ENCODE peak calls at places on chromosomes 16 and 17, in five cellular contexts. N is activated CD8-positive, alpha-beta memory T cell treated with anti-CD3 and anti-CD28 coated beads for 1 hour; E is posterior cingulate gyrus; O is neural crest cell; S is T-helper 1 cell. R is an unnamed sample.

GRCh38 chr17:17063546-17064122 is 21.4 kb downstream of the MPRIP start:
- DNase-seq in E (peak; percentile 76), S (no peak), O (no peak), N (no peak), R (no peak)

GRCh38 chr17:8953152-8953885 is 12.2 kb downstream of the PIK3R5 start:
- DNase-seq in S (no peak), O (no peak), N (no peak), E (no peak), R (no peak)

GRCh38 chr17:40363480-40363838 is 1.1 kb downstream of the GJD3 start:
- DNase-seq in S (no peak), N (no peak), E (no peak), O (no peak), R (peak; percentile 40)

GRCh38 chr17:41615454-41615853 is 2.9 kb upstream of the KRT16 start:
- DNase-seq in S (no peak), O (no peak), N (no peak), E (no peak), R (no peak)

GRCh38 chr16:57146735-57147134 is 39.1 kb downstream of the PSME3IP1 start:
- DNase-seq in E (no peak), S (no peak), N (no peak), O (no peak), R (no peak)

GRCh38 chr16:6856578-6856977 is 476.1 kb upstream of the RBFOX1 start:
- DNase-seq in E (no peak), N (no peak), O (no peak), S (no peak), R (no peak)

GRCh38 chr17:80724723-80725388 is 180.2 kb downstream of the RPTOR start:
- DNase-seq in N (no peak), E (no peak), S (no peak), O (no peak), R (no peak)

GRCh38 chr16:27966756-27967155 is 96.8 kb downstream of the GSG1L start:
- DNase-seq in O (no peak), S (no peak), E (no peak), N (no peak), R (no peak)

GRCh38 chr16:30570621-30571443 is 682 bp downstream of the ZNF688 start:
- DNase-seq in O (peak; percentile 23), N (no peak), E (no peak), S (no peak), R (no peak)

GRCh38 chr16:24871891-24872290 is 26.1 kb downstream of the SLC5A11 start:
- DNase-seq in N (no peak), E (no peak), S (no peak), O (no peak), R (no peak)

GRCh38 chr17:61157246-61157887 is 242.3 kb upstream of the TBX2 start:
- DNase-seq in N (no peak), O (no peak), E (no peak), S (no peak), R (no peak)

GRCh38 chr16:11914759-11915643 is 755 bp downstream of the GSPT1 start:
- DNase-seq in S (peak; percentile 23), N (peak; percentile 7), O (peak; percentile 8), E (no peak), R (peak; percentile 50)

GRCh38 chr17:50133028-50133768 is 3.2 kb upstream of the SAMD14 start:
- DNase-seq in E (no peak), N (no peak), S (no peak), O (no peak), R (no peak)

R was measured in GM12892.